ENCODE peak calls at places on chromosome 3, in eight cellular contexts. X is Peyer's patch; O is NCI-H526; N is cortex of kidney; E is K562; T is stimulated activated CD4-positive, alpha-beta T cell treated with anti-CD3 and anti-CD28 coated beads, Interleukin-1b, Interleukin-23, amount 100 ng/mL, for 4 hours; R is right cardiac atrium; B is activated CD4-positive, alpha-beta T cell treated with anti-CD3 and anti-CD28 coated beads, Interleukin-2, amount 50 U/mL, for 1 hour. A is an unnamed sample.

GRCh38 chr3:146071636-146072035 is 89.3 kb downstream of the PLOD2 start:
- DNase-seq in X (no peak), O (no peak), N (no peak), E (no peak), T (no peak), R (no peak), B (no peak), A (no peak)

GRCh38 chr3:76585794-76586392 is 454.0 kb upstream of the ROBO2 start:
- DNase-seq in X (no peak), O (peak), N (no peak), E (no peak), T (no peak), R (no peak), B (no peak), A (no peak)

GRCh38 chr3:20564966-20565365 is 379.0 kb upstream of the SGO1 start:
- DNase-seq in X (no peak), O (no peak), N (no peak), E (no peak), T (no peak), R (no peak), B (no peak), A (no peak)

GRCh38 chr3:8386221-8386620 is 115.4 kb upstream of the LMCD1 start:
- DNase-seq in X (no peak), O (no peak), N (no peak), E (no peak), T (no peak), R (no peak), B (no peak), A (no peak)

GRCh38 chr3:37040231-37040630 is 46.9 kb downstream of the MLH1 start:
- DNase-seq in X (no peak), O (no peak), N (no peak), E (no peak), T (no peak), R (no peak), B (no peak), A (no peak)

GRCh38 chr3:7188551-7188950 is 327.6 kb downstream of the GRM7 start:
- DNase-seq in X (no peak), O (no peak), N (no peak), E (no peak), T (no peak), R (no peak), B (no peak), A (no peak)

GRCh38 chr3:33315826-33316225 is 38.6 kb downstream of the FBXL2 start:
- DNase-seq in X (no peak), O (no peak), N (no peak), E (no peak), T (no peak), R (no peak), B (no peak), A (no peak)

GRCh38 chr3:356947-357346 is 160.4 kb downstream of the CHL1 start:
- DNase-seq in X (no peak), O (no peak), N (no peak), E (no peak), T (no peak), R (peak), B (no peak), A (peak)

GRCh38 chr3:11820540-11821041 is 26.1 kb downstream of the TAMM41 start:
- DNase-seq in X (no peak), O (peak), N (no peak), E (no peak), T (no peak), R (no peak), B (no peak), A (no peak)

GRCh38 chr3:131711114-131711786 is 208.5 kb upstream of the MRPL3 start:
- DNase-seq in X (no peak), O (peak), N (no peak), E (no peak), T (no peak), R (no peak), B (no peak), A (no peak)

GRCh38 chr3:52704611-52705437 is 767 bp downstream of the GLT8D1 start:
- DNase-seq in X (no peak), O (peak), N (no peak), E (peak), T (no peak), R (no peak), B (peak), A (no peak)

GRCh38 chr3:187999821-188000220 is 154.1 kb upstream of the LPP start:
- DNase-seq in X (peak), O (no peak), N (no peak), E (no peak), T (no peak), R (no peak), B (peak), A (no peak)

GRCh38 chr3:57961828-57962447 is 46.3 kb upstream of the FLNB start:
- DNase-seq in X (no peak), O (no peak), N (no peak), E (peak), T (no peak), R (no peak), B (no peak), A (peak)

GRCh38 chr3:154089416-154090115 is 31.6 kb upstream of the ARHGEF26 start:
- DNase-seq in X (no peak), O (no peak), N (no peak), E (no peak), T (no peak), R (no peak), B (no peak), A (no peak)

GRCh38 chr3:43215138-43215537 is 71.2 kb upstream of the SNRK start:
- DNase-seq in X (no peak), O (no peak), N (no peak), E (no peak), T (no peak), R (no peak), B (no peak), A (no peak)

GRCh38 chr3:52085883-52086282 is 29.5 kb upstream of the DUSP7 start:
- DNase-seq in X (no peak), O (no peak), N (no peak), E (no peak), T (no peak), R (peak), B (no peak), A (no peak)

GRCh38 chr3:126341755-126342150 is 15.5 kb downstream of the KLF15 start:
- DNase-seq in X (no peak), O (no peak), N (no peak), E (no peak), T (no peak), R (no peak), B (no peak), A (no peak)

GRCh38 chr3:114584734-114585371 is 291.0 kb downstream of the TIGIT start:
- DNase-seq in X (peak), O (no peak), N (no peak), E (no peak), T (no peak), R (no peak), B (no peak), A (no peak)

GRCh38 chr3:1272541-1273265 is 179.9 kb downstream of the CNTN6 start:
- DNase-seq in X (no peak), O (no peak), N (no peak), E (no peak), T (no peak), R (no peak), B (no peak), A (peak)

GRCh38 chr3:72836923-72837322 is 11.3 kb downstream of the SHQ1 start:
- DNase-seq in X (no peak), O (no peak), N (no peak), E (no peak), T (no peak), R (peak), B (no peak), A (no peak)

GRCh38 chr3:144097144-144097543 is 125.5 kb downstream of the DIPK2A start:
- DNase-seq in X (no peak), O (no peak), N (no peak), E (no peak), T (no peak), R (no peak), B (no peak), A (no peak)

GRCh38 chr3:9553021-9553948 is at the start of gene LHFPL4:
- DNase-seq in X (no peak), O (peak), N (no peak), E (peak), T (no peak), R (no peak), B (no peak), A (no peak)

GRCh38 chr3:175416600-175416999 is 557.5 kb downstream of the NAALADL2 start:
- DNase-seq in X (no peak), O (no peak), N (no peak), E (no peak), T (no peak), R (no peak), B (no peak), A (no peak)

GRCh38 chr3:139111392-139112229 is 66.9 kb upstream of the PRR23C start:
- DNase-seq in X (peak), O (peak), N (no peak), E (peak), T (peak), R (peak), B (peak), A (peak)

GRCh38 chr3:165390171-165390570 is 194.0 kb upstream of the SLITRK3 start:
- DNase-seq in X (no peak), O (no peak), N (no peak), E (no peak), T (no peak), R (no peak), B (no peak), A (no peak)

GRCh38 chr3:68957895-68958294 is 25.5 kb upstream of the TAFA4 start:
- DNase-seq in X (no peak), O (no peak), N (no peak), E (no peak), T (no peak), R (no peak), B (no peak), A (no peak)